ENCODE peak calls at places on chromosomes 7 and 10, in seven cellular contexts. R, H, W, P, G, C and F are unnamed samples.

GRCh38 chr7:90749262-90749661 is 153.1 kb downstream of the CDK14 start:
- DNase-seq in R (no peak), H (no peak), W (no peak), P (no peak), G (no peak), C (no peak), F (no peak)

GRCh38 chr10:15545266-15545665 is 174.2 kb upstream of the FAM171A1 start:
- DNase-seq in R (no peak), H (no peak), W (no peak), P (no peak), G (no peak), C (no peak), F (no peak)

GRCh38 chr7:111159426-111159825 is 68.5 kb downstream of the LRRN3 start:
- DNase-seq in R (no peak), H (no peak), W (no peak), P (no peak), G (no peak), C (peak; percentile 35), F (no peak)

GRCh38 chr7:84337386-84337785 is 142.8 kb upstream of the SEMA3A start:
- DNase-seq in R (no peak), H (no peak), W (no peak), P (no peak), G (no peak), C (peak; percentile 56), F (no peak)

GRCh38 chr10:114401195-114401741 is 3.0 kb downstream of the AFAP1L2 start:
- DNase-seq in R (no peak), H (peak; percentile 73), W (no peak), P (no peak), G (peak; percentile 84), C (no peak), F (no peak)

GRCh38 chr10:10798543-10799192 is 219.0 kb upstream of the CELF2 start:
- DNase-seq in R (no peak), H (no peak), W (no peak), P (no peak), G (peak; percentile 60), C (no peak), F (no peak)

GRCh38 chr10:58027431-58027830 is 240.3 kb downstream of the IPMK start:
- DNase-seq in R (no peak), H (no peak), W (no peak), P (no peak), G (no peak), C (no peak), F (no peak)

GRCh38 chr7:29249383-29249750 is 54.8 kb downstream of the CHN2 start:
- DNase-seq in R (no peak), H (no peak), W (no peak), P (no peak), G (no peak), C (no peak), F (no peak)

GRCh38 chr10:51960494-51960895 is 261.1 kb upstream of the CSTF2T start:
- DNase-seq in R (peak; percentile 8), H (peak; percentile 15), W (peak; percentile 19), P (peak; percentile 32), G (no peak), C (peak; percentile 18), F (no peak)

GRCh38 chr7:133556070-133556469 is 303.2 kb downstream of the EXOC4 start:
- DNase-seq in R (no peak), H (no peak), W (no peak), P (no peak), G (no peak), C (no peak), F (no peak)

GRCh38 chr7:46696741-46697140 is 775.7 kb upstream of the IGFBP3 start:
- DNase-seq in R (no peak), H (no peak), W (no peak), P (no peak), G (no peak), C (no peak), F (no peak)

GRCh38 chr10:43249962-43250624 is 16.8 kb downstream of the RASGEF1A start:
- DNase-seq in R (no peak), H (peak; percentile 2), W (no peak), P (no peak), G (peak; percentile 30), C (no peak), F (no peak)

GRCh38 chr7:143415696-143416095 is 7.0 kb upstream of the EPHA1 start:
- DNase-seq in R (no peak), H (no peak), W (no peak), P (no peak), G (no peak), C (peak; percentile 87), F (no peak)

GRCh38 chr10:27745719-27746363 is at the start of gene MKX:
- DNase-seq in R (no peak), H (no peak), W (no peak), P (peak; percentile 84), G (peak; percentile 60), C (peak; percentile 41), F (no peak)

GRCh38 chr7:14739496-14740185 is 162.9 kb downstream of the DGKB start:
- DNase-seq in R (no peak), H (no peak), W (no peak), P (no peak), G (no peak), C (no peak), F (no peak)

GRCh38 chr10:96017227-96017687 is 26.1 kb upstream of the CCNJ start:
- DNase-seq in R (peak; percentile 36), H (peak; percentile 24), W (peak; percentile 69), P (peak; percentile 38), G (no peak), C (peak; percentile 52), F (peak; percentile 16)

GRCh38 chr7:5041047-5041446 is 4.6 kb upstream of the RBAK start:
- DNase-seq in R (no peak), H (no peak), W (no peak), P (no peak), G (no peak), C (no peak), F (no peak)

GRCh38 chr10:124612611-124613498 is 131.3 kb downstream of the FAM53B start:
- DNase-seq in R (no peak), H (peak; percentile 33), W (no peak), P (no peak), G (peak; percentile 75), C (no peak), F (peak; percentile 35)

GRCh38 chr10:124616040-124616835 is 127.9 kb downstream of the FAM53B start:
- DNase-seq in R (no peak), H (no peak), W (no peak), P (no peak), G (no peak), C (no peak), F (peak; percentile 27)

GRCh38 chr10:124615259-124615658 is 128.9 kb downstream of the FAM53B start:
- DNase-seq in R (no peak), H (no peak), W (no peak), P (no peak), G (no peak), C (no peak), F (no peak)

GRCh38 chr10:124611738-124612137 is 132.4 kb downstream of the FAM53B start:
- DNase-seq in R (no peak), H (no peak), W (no peak), P (no peak), G (no peak), C (no peak), F (peak; percentile 40)

GRCh38 chr10:124614003-124614659 is 130.0 kb downstream of the FAM53B start:
- DNase-seq in R (no peak), H (no peak), W (no peak), P (no peak), G (no peak), C (no peak), F (no peak)
- H3K4me1 ChIP-seq in R (peaks cover 16% of the 10 kb centered on the region), H (peaks cover 11% of the 10 kb centered on the region), W (peaks cover 4% of the 10 kb centered on the region), P (peaks cover 10% of the 10 kb centered on the region), G (no peaks in the 10 kb centered on the region), C (peaks cover 8% of the 10 kb centered on the region), F (peaks cover 46% of the 10 kb centered on the region)

DNA sequence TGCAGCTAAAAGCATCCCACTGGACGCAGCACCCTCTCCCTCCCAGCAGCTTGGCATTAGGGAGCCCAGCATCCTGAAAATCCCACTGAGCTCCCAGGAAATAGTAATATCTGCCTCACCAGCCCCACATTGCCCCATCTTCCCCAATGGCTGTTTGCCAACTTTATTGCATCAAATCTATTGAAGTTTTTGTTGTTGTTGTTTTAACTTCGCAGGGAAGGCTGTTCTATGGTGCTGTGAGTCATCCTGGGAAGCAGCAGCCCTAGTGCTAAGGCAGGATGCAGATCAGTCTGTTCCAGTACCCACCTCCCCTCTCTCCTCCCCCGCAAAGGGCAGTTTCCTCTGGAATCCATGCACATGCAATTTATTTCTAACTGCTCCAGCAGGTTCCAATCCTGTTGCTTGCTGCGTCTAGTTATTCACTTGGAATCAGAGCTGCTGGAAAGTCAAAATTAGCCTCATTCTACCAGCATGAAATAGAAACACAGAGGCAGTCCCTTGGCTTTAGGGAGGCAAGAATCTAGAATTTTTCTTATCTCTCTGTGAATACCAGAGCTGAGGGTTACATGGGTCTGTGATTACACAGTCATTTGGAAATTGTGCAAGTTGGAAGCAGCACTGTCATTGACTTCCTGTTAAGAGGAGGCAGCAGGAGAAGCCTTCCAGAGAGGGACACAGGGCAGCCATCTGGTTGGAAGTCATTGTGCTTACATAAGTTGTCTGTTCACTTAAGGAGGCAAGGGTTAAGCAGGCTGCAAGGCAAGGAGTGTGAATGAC is 115.9 kb upstream of the CACUL1 start:
- DNase-seq in R (no peak), H (no peak), W (peak; percentile 36), P (no peak), G (no peak), C (peak; percentile 91), F (no peak)
- H3K4me1 ChIP-seq in R (peaks cover 4% of the 10 kb centered on the region), H (peaks cover 6% of the 10 kb centered on the region), W (peaks cover 32% of the 10 kb centered on the region), P (peaks cover 6% of the 10 kb centered on the region), G (peaks cover 8% of the 10 kb centered on the region), C (peaks cover 45% of the 10 kb centered on the region), F (no peaks in the 10 kb centered on the region)

DNA sequence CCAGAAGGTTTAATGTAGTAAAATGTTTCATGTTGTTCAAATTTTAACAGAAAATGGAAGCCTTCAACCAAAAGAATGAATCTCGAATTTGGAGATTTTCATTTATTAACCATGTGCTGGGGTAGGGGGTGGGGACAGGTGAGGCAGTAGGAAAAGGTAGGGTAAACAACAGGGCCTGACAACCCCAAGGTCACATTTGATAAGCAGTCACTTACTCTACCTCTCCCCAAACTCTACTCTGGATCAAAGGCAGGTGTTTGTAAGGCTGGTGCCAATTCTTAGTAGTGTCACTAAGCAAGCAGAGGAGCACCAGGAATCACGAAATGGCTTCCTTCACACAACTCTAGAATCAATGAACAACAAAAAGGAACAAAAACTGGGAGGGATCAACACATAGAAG is 138.0 kb downstream of the ZFAND4 start:
- DNase-seq in R (no peak), H (no peak), W (no peak), P (no peak), G (no peak), C (no peak), F (no peak)
- H3K4me1 ChIP-seq in R (no peaks in the 10 kb centered on the region), H (no peaks in the 10 kb centered on the region), W (no peaks in the 10 kb centered on the region), P (no peaks in the 10 kb centered on the region), G (no peaks in the 10 kb centered on the region), C (peaks cover 3% of the 10 kb centered on the region), F (no peaks in the 10 kb centered on the region)

GRCh38 chr7:55132890-55133551 is 114.2 kb downstream of the EGFR start:
- DNase-seq in R (peak; percentile 99), H (no peak), W (peak; percentile 88), P (no peak), G (no peak), C (peak; percentile 100), F (no peak)

GRCh38 chr7:55132550-55132889 is 113.7 kb downstream of the EGFR start:
- DNase-seq in R (no peak), H (no peak), W (no peak), P (no peak), G (no peak), C (no peak), F (no peak)

GRCh38 chr7:55130079-55130476 is 111.3 kb downstream of the EGFR start:
- DNase-seq in R (no peak), H (no peak), W (peak; percentile 13), P (no peak), G (no peak), C (peak; percentile 44), F (no peak)

GRCh38 chr7:55130554-55131198 is 111.9 kb downstream of the EGFR start:
- DNase-seq in R (no peak), H (peak; percentile 46), W (no peak), P (peak; percentile 56), G (peak; percentile 79), C (peak; percentile 68), F (no peak)

GRCh38 chr7:55131421-55131929 is 112.7 kb downstream of the EGFR start:
- DNase-seq in R (no peak), H (no peak), W (no peak), P (peak; percentile 27), G (no peak), C (no peak), F (no peak)
- H3K4me1 ChIP-seq in R (peaks cover 86% of the 10 kb centered on the region), H (peaks cover 26% of the 10 kb centered on the region), W (peaks cover 87% of the 10 kb centered on the region), P (peaks cover 27% of the 10 kb centered on the region), G (peaks cover 80% of the 10 kb centered on the region), C (peaks cover 77% of the 10 kb centered on the region), F (no peaks in the 10 kb centered on the region)